ENCODE peak calls at places on chromosomes 11 and 22, in nine cellular contexts. P is kidney, V is IMR-90, M is body of pancreas, X is testis, E is right lobe of liver, R is upper lobe of left lung, B is foreskin keratinocyte, Y is thoracic aorta. Z is an unnamed sample. For H3K4me1, the result is how much of the 10 kb centered on the place peaks cover.

GRCh38 chr11:11978792-11979486 is 29.5 kb downstream of the DKK3 start:
- DNase-seq in P (peak), V (peak), M (peak), X (peak), E (no peak), R (peak), B (no peak), Y (no peak), Z (peak)

GRCh38 chr11:114321621-114322257 is 25.5 kb downstream of the NNMT start:
- DNase-seq in P (peak), V (peak), M (peak), X (peak), E (no peak), R (no peak), B (peak), Y (no peak), Z (no peak)

GRCh38 chr11:122170815-122171475 is 54.9 kb upstream of the BLID start:
- DNase-seq in P (no peak), V (peak), M (no peak), X (no peak), E (no peak), R (peak), B (peak), Y (no peak), Z (no peak)

GRCh38 chr11:25435197-25435596 is 896.7 kb upstream of the ANO3 start:
- DNase-seq in P (no peak), V (no peak), M (no peak), X (no peak), E (no peak), R (no peak), B (no peak), Y (no peak), Z (no peak)

GRCh38 chr11:69126286-69126685 is 29.4 kb upstream of the SMIM38 start:
- DNase-seq in P (peak), V (no peak), M (no peak), X (no peak), E (no peak), R (peak), B (no peak), Y (no peak), Z (peak)

GRCh38 chr11:65779919-65780769 is 632 bp downstream of the AP5B1 start:
- DNase-seq in P (peak), V (peak), M (peak), X (peak), E (peak), R (peak), B (no peak), Y (no peak), Z (peak)

GRCh38 chr11:130166457-130166784 is 6.8 kb downstream of the ST14 start:
- DNase-seq in P (no peak), V (peak), M (no peak), X (no peak), E (no peak), R (peak), B (peak), Y (no peak), Z (no peak)

GRCh38 chr22:47632646-47633045 is 870.2 kb downstream of the TBC1D22A start:
- DNase-seq in P (no peak), V (no peak), M (no peak), X (no peak), E (no peak), R (no peak), B (no peak), Y (no peak), Z (no peak)

GRCh38 chr11:116691779-116692178 is 81.0 kb downstream of the BUD13 start:
- DNase-seq in P (no peak), V (peak), M (peak), X (peak), E (peak), R (peak), B (no peak), Y (no peak), Z (no peak)

GRCh38 chr11:65422633-65423515 is at the start of gene NEAT1:
- DNase-seq in P (peak), V (peak), M (peak), X (peak), E (peak), R (peak), B (no peak), Y (peak), Z (peak)

GRCh38 chr22:40922484-40923303 is 28.5 kb upstream of the RBX1 start:
- DNase-seq in P (no peak), V (peak), M (no peak), X (no peak), E (no peak), R (no peak), B (peak), Y (no peak), Z (no peak)

GRCh38 chr22:19819209-19819910 is 35.3 kb downstream of the GNB1L start:
- DNase-seq in P (no peak), V (no peak), M (no peak), X (peak), E (peak), R (peak), B (no peak), Y (no peak), Z (no peak)

GRCh38 chr11:47393163-47394049 is 15.0 kb upstream of the SLC39A13 start:
- DNase-seq in P (peak), V (peak), M (no peak), X (peak), E (peak), R (peak), B (no peak), Y (no peak), Z (no peak)

GRCh38 chr22:25869771-25870170 is 127.8 kb downstream of the MYO18B start:
- DNase-seq in P (no peak), V (no peak), M (no peak), X (no peak), E (no peak), R (no peak), B (no peak), Y (no peak), Z (no peak)

GRCh38 chr11:91802475-91802874 is 422.1 kb upstream of the FAT3 start:
- DNase-seq in P (no peak), V (no peak), M (no peak), X (no peak), E (no peak), R (no peak), B (no peak), Y (no peak), Z (no peak)

GRCh38 chr11:11444027-11444799 is 91.2 kb upstream of the CSNK2A3 start:
- DNase-seq in P (no peak), V (peak), M (peak), X (no peak), E (no peak), R (no peak), B (no peak), Y (no peak), Z (no peak)

GRCh38 chr22:29830585-29830984 is 7.5 kb downstream of the ASCC2 start:
- DNase-seq in P (no peak), V (no peak), M (no peak), X (no peak), E (peak), R (no peak), B (no peak), Y (no peak), Z (no peak)

GRCh38 chr11:125376117-125376516 is 119.9 kb downstream of the FEZ1 start:
- DNase-seq in P (no peak), V (no peak), M (peak), X (peak), E (peak), R (peak), B (no peak), Y (peak), Z (peak)
- H3K4me1 ChIP-seq in P (under half), V (under half), M (under half), X (under half), E (under half), R (under half), B (under half), Y (under half), Z (under half)

GRCh38 chr22:46537946-46538815 is 761 bp upstream of the CELSR1 start:
- DNase-seq in P (peak), V (peak), M (no peak), X (no peak), E (no peak), R (no peak), B (peak), Y (no peak), Z (no peak)
- H3K27ac ChIP-seq in P (no peak), V (no peak), M (no peak), X (no peak), E (no peak), R (peak), B (peak), Y (no peak), Z (peak)

GRCh38 chr11:107683807-107684206 is 28.0 kb downstream of the SLN start:
- DNase-seq in P (no peak), V (no peak), M (no peak), X (no peak), E (no peak), R (no peak), B (no peak), Y (no peak), Z (no peak)
- TF ChIP-seq CTCF in P (no peak), V (peak), M (peak), X (peak), E (peak), R (peak), B (peak), Y (peak), Z (no peak)

GRCh38 chr11:88329563-88330250 is 7.8 kb downstream of the CTSC start:
- DNase-seq in P (no peak), V (no peak), M (no peak), X (no peak), E (no peak), R (no peak), B (no peak), Y (no peak), Z (no peak)
- H3K4me1 ChIP-seq in P (under half), V (under half), M (under half), X (under half), E (under half), R (under half), B (under half), Y (under half), Z (under half)

GRCh38 chr22:38867124-38867455 is 4.9 kb downstream of the CBX6 start:
- DNase-seq in P (no peak), V (no peak), M (no peak), X (no peak), E (no peak), R (peak), B (no peak), Y (no peak), Z (no peak)

GRCh38 chr22:38864361-38865191 is 7.4 kb downstream of the CBX6 start:
- DNase-seq in P (no peak), V (no peak), M (peak), X (peak), E (peak), R (peak), B (no peak), Y (no peak), Z (peak)

GRCh38 chr22:38866399-38867123 is 5.5 kb downstream of the CBX6 start:
- DNase-seq in P (peak), V (no peak), M (no peak), X (peak), E (peak), R (peak), B (no peak), Y (no peak), Z (no peak)

GRCh38 chr22:38866024-38866398 is 6.0 kb downstream of the CBX6 start:
- DNase-seq in P (no peak), V (no peak), M (no peak), X (no peak), E (peak), R (peak), B (no peak), Y (no peak), Z (no peak)

DNA sequence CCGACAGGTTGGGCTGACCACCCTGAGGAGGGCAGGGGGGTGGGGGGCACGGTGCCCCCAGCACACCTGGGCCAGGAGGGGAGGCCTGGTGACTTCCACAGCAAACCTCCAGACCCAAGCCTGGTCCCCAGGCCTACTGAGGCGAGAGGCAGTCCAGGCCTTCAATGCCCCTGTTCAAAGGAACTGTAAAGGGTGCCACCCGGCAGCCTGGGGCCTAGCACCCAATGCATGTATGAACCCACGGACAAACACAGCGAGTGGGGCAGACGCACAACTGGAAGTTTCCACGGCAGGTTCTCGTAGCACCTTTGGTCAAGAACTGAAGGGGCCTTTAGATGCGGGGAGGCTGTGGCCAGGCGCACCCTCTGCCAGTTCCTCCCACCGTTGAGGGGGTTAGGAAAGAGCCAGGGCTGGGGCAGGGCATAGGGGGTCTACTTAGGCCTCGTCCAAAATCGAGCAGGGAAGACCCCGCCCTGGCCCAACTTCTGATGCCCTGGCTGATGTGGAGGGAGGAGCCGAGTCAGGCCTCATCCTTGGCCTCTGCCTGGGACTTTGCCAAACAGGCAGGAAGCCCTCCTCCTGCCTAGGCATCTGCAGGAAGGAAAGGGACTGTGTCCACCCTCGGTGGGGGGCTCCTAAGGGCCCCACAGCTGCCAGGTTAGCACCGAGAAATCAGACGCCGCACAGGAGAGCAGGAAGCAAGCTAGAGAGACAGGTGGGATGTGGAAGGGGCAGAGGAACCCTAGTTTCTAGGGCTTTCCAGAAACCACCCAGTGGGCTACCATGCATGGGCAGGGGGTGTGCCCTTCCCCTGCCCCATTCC is 6.6 kb downstream of the CBX6 start:
- DNase-seq in P (no peak), V (no peak), M (no peak), X (no peak), E (peak), R (peak), B (no peak), Y (no peak), Z (no peak)
- H3K27ac ChIP-seq in P (no peak), V (no peak), M (no peak), X (peak), E (no peak), R (peak), B (no peak), Y (peak), Z (peak)

GRCh38 chr11:80960331-80961095 is 1519.7 kb upstream of the TENM4 start:
- DNase-seq in P (no peak), V (no peak), M (no peak), X (no peak), E (no peak), R (no peak), B (peak), Y (no peak), Z (no peak)

GRCh38 chr11:80958414-80958813 is 1517.6 kb upstream of the TENM4 start:
- DNase-seq in P (no peak), V (peak), M (no peak), X (no peak), E (no peak), R (no peak), B (peak), Y (no peak), Z (no peak)

GRCh38 chr11:80955588-80955987 is 1514.8 kb upstream of the TENM4 start:
- DNase-seq in P (no peak), V (no peak), M (no peak), X (no peak), E (no peak), R (no peak), B (no peak), Y (no peak), Z (no peak)

DNA sequence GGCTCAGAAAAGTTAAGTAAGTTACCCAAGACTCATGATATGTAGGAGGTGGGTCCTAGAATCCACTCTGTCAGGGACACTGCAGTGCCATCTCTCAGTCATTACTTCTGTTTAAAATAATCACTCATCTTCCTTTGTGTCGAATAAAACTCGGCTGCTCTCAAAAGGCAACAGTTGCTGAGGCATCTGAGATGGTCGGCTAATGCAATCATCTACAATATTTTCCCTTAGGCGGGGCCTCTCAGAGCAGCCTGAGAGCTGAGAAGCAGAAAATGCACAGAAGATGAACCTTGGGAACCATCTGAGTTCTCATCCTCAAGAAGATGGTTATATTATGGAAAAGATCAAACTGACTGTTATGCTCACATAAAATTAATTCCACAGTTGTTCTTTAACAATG is 1518.1 kb upstream of the TENM4 start:
- DNase-seq in P (no peak), V (no peak), M (no peak), X (no peak), E (no peak), R (no peak), B (no peak), Y (no peak), Z (no peak)
- TF ChIP-seq CTCF in P (no peak), V (no peak), M (no peak), X (no peak), E (no peak), R (no peak), B (no peak), Y (no peak), Z (no peak)

DNA sequence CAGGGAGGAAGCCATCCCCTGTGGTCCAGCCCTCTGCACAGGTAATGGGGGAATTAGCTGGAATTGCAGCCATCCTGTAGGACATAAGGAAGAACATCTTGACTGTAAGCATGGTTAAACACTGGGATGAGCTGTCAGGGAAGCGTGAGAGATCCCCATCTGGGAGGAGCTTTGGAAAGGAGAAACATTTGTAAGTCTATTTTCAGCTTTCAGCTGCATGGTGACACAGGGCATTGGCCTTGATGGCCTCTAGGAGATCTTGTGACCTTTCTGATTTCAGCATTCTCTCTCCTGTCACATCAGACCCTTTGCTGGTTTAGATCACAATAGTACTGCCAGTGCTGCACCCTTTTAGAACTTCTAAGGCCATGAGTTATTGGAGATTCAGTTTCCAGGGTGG is 47.1 kb downstream of the BCR start:
- DNase-seq in P (no peak), V (no peak), M (no peak), X (no peak), E (no peak), R (no peak), B (no peak), Y (no peak), Z (no peak)
- H3K4me1 ChIP-seq in P (under half), V (under half), M (under half), X (under half), E (under half), R (half or more), B (under half), Y (half or more), Z (under half)

GRCh38 chr11:86919557-86920210 is 35.5 kb downstream of the FZD4 start:
- DNase-seq in P (no peak), V (peak), M (no peak), X (peak), E (no peak), R (no peak), B (no peak), Y (no peak), Z (no peak)
- H3K27ac ChIP-seq in P (no peak), V (no peak), M (no peak), X (no peak), E (no peak), R (no peak), B (no peak), Y (peak), Z (peak)

GRCh38 chr11:102410382-102410784 is 42.2 kb downstream of the TMEM123 start:
- DNase-seq in P (no peak), V (peak), M (no peak), X (no peak), E (no peak), R (no peak), B (no peak), Y (no peak), Z (no peak)

GRCh38 chr11:102415252-102415916 is 37.2 kb downstream of the TMEM123 start:
- DNase-seq in P (no peak), V (no peak), M (no peak), X (no peak), E (no peak), R (no peak), B (no peak), Y (no peak), Z (no peak)

GRCh38 chr11:102414559-102414958 is 38.0 kb downstream of the TMEM123 start:
- DNase-seq in P (no peak), V (no peak), M (no peak), X (no peak), E (no peak), R (no peak), B (no peak), Y (no peak), Z (no peak)

GRCh38 chr11:102411142-102411541 is 41.4 kb downstream of the TMEM123 start:
- DNase-seq in P (no peak), V (no peak), M (no peak), X (no peak), E (no peak), R (no peak), B (no peak), Y (no peak), Z (no peak)

GRCh38 chr11:102413497-102413896 is 39.1 kb downstream of the TMEM123 start:
- DNase-seq in P (peak), V (no peak), M (no peak), X (no peak), E (no peak), R (no peak), B (no peak), Y (no peak), Z (no peak)
- TF ChIP-seq CTCF in P (no peak), V (no peak), M (no peak), X (no peak), E (no peak), R (no peak), B (no peak), Y (no peak), Z (no peak)

GRCh38 chr11:8732276-8732675 is 49.7 kb downstream of the RPL27A start:
- DNase-seq in P (no peak), V (no peak), M (no peak), X (no peak), E (no peak), R (peak), B (no peak), Y (no peak), Z (no peak)
- H3K4me1 ChIP-seq in P (under half), V (under half), M (under half), X (half or more), E (under half), R (under half), B (under half), Y (half or more), Z (under half)

Z was measured in breast epithelium.